ENCODE peak calls at places on chromosomes 5 and 9, in nine cellular contexts. A, W, C, K, G, I, J, P and E are unnamed samples.

GRCh38 chr9:76394023-76394895 is at the start of gene RFK:
- DNase-seq in K (peak), C (peak), J (peak), W (peak), I (peak), A (peak), P (peak), G (peak), E (peak)

GRCh38 chr9:34145165-34145564 is 18.7 kb upstream of the DCAF12 start:
- DNase-seq in K (no peak), W (peak), P (no peak), J (no peak), A (no peak), G (no peak), I (no peak), C (no peak), E (no peak)

GRCh38 chr5:167840736-167841135 is 450.7 kb upstream of the WWC1 start:
- DNase-seq in G (no peak), J (no peak), A (no peak), I (no peak), K (no peak), C (no peak), W (no peak), P (no peak), E (no peak)

GRCh38 chr5:59436364-59437158 is 457.0 kb downstream of the PDE4D start:
- DNase-seq in A (no peak), K (no peak), C (no peak), J (no peak), P (no peak), W (no peak), G (no peak), I (no peak), E (no peak)

GRCh38 chr5:150422758-150423157 is 10.0 kb upstream of the CD74 start:
- DNase-seq in C (no peak), P (no peak), J (no peak), W (no peak), A (no peak), G (no peak), K (no peak), I (no peak), E (no peak)

GRCh38 chr5:160171656-160172055 is 52.4 kb upstream of the PWWP2A start:
- DNase-seq in P (no peak), I (no peak), W (no peak), K (no peak), A (no peak), C (no peak), G (no peak), J (no peak), E (no peak)

GRCh38 chr5:435961-436640 is 6.9 kb upstream of the EXOC3 start:
- DNase-seq in I (no peak), C (peak), P (no peak), W (peak), K (peak), G (no peak), J (no peak), A (peak), E (no peak)

GRCh38 chr9:94787268-94787667 is 60.8 kb downstream of the AOPEP start:
- DNase-seq in G (no peak), W (no peak), J (no peak), P (no peak), I (no peak), A (no peak), K (no peak), C (no peak), E (no peak)

GRCh38 chr5:76022611-76023010 is 60.6 kb upstream of the SV2C start:
- DNase-seq in P (no peak), C (no peak), K (no peak), G (no peak), W (no peak), I (no peak), A (no peak), J (no peak), E (no peak)

GRCh38 chr5:62608529-62609511 is 30.2 kb downstream of the LRRC70 start:
- DNase-seq in I (no peak), C (no peak), W (no peak), K (no peak), G (no peak), A (no peak), P (no peak), J (no peak), E (no peak)

GRCh38 chr9:98304381-98304780 is 48.9 kb upstream of the TBC1D2 start:
- DNase-seq in K (no peak), P (no peak), C (no peak), J (no peak), G (no peak), A (no peak), W (no peak), I (no peak), E (no peak)

GRCh38 chr5:191036-191948 is at the start of gene LRRC14B:
- DNase-seq in J (peak), K (peak), C (no peak), G (no peak), W (no peak), A (peak), P (no peak), I (no peak), E (no peak)

GRCh38 chr5:141508808-141509611 is 20.1 kb downstream of the PCDHGC5 start:
- DNase-seq in I (no peak), A (no peak), J (no peak), G (no peak), K (no peak), C (peak), P (no peak), W (peak), E (no peak)

GRCh38 chr5:73460133-73460532 is 11.6 kb upstream of the FOXD1 start:
- DNase-seq in I (no peak), A (no peak), C (no peak), P (no peak), G (no peak), J (no peak), K (no peak), W (no peak), E (peak)

GRCh38 chr5:118336468-118336867 is 651.9 kb downstream of the DTWD2 start:
- DNase-seq in W (no peak), P (no peak), C (no peak), A (no peak), J (no peak), K (no peak), G (no peak), I (no peak), E (no peak)
- TF ChIP-seq POLR2AphosphoS5 in W (no peak), P (no peak), C (no peak), A (no peak), J (no peak), K (no peak), G (no peak), I (no peak), E (no peak)

DNA sequence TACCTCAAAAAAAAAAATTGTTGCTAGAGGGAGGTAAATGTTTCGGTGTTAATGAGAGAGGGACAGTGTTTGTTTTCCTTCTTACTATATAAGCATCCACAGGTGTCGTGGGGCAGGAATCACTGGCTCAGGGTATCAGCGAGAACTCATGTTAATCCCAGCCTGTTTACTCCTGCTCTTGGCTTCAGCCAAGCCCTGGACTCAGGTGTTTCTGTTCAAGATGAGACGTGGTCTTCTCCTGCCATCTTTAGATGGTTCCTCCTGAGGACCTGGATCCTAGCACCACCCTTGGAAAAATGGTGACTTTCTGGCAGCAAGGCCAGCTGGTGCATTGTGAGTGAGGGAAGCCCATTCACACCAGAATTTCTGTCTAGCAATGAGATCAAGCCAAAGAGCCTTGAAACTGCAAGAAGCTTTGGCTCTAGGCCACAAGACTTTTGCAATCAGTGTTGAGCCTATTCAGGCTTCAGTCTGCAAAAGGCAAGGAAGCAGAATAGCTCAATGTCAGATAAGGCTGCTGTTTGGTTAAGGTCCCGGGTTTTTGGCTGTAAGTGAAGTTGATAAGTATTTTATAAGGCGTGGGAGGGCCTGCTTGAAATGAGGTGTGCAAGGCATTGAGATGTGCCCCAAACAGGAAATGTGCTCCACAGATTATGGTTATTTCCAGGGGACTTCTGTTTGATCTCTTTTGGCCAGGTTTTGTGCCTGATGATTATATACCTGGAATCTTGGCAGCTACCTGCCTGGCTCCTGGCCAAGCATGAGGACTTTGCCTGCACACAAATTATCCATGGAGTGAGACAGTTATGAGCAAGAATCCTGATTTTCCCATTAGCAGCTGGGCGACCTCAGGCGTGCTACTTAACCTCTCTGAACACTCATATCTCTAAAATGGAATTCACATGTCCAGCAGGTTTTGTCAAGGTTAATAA is 99.8 kb downstream of the TENT4A start:
- DNase-seq in J (peak), I (no peak), A (no peak), W (no peak), C (no peak), P (no peak), G (no peak), K (no peak), E (no peak)
- TF ChIP-seq POLR2AphosphoS5 in J (peak), I (no peak), A (no peak), W (no peak), C (no peak), P (no peak), G (no peak), K (no peak), E (no peak)

DNA sequence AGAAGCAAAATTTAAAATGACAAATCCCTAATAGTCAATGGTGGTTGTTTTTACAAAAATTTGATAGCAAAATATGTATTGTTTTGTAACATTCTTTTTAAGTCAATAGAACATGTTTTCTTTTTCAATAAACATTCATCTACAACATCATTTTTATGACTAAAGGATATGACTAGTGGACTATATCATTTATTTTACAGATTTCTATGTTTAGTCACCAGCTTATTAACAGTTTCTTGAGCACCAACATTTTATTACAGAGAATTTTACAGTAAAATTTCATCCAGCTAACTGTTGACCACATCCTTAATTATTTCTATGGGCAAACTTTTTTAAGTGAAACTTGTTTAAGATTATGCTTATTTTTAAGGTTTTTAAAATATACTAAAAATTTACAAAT is 114.7 kb upstream of the IL7R start:
- DNase-seq in C (no peak), I (no peak), P (no peak), J (no peak), W (no peak), G (no peak), K (no peak), A (no peak), E (no peak)
- TF ChIP-seq POLR2AphosphoS5 in C (no peak), I (no peak), P (no peak), J (no peak), W (no peak), G (no peak), K (no peak), A (no peak), E (no peak)

GRCh38 chr9:134024828-134025605 is at the start of gene BRD3OS:
- DNase-seq in P (peak), K (peak), C (peak), A (peak), J (peak), G (peak), I (peak), W (peak), E (peak)
- TF ChIP-seq POLR2AphosphoS5 in P (no peak), K (peak), C (peak), A (peak), J (no peak), G (no peak), I (no peak), W (peak), E (no peak)

DNA sequence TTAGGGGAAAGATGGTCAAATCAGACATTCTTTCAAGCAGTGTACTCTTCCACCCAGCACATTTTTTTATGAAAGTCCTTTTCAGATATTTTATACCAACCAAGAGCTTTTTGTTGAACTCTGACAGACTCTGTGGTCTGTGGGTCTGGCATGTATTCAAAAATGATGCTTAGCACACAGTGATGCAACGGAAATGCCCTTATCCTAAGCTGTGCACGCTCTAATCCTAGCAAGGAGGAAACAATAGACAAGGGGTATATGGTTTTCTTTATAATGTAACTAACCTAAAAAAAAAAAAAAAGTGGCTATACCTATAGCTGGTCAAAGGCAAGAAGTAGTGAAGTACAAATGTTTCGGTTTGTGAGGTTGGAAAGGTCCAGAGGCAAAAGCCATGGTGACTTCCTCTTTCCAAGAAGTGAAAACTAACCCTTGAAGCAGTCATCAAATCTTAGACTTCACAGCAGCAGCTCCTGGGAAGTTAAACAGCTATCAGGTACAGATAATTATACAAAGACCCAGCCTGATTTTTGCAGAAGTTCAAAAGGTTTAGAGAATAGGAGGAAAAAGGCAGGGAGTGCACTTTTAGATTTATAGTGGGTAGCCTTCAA is 82.5 kb downstream of the SEMA6A start:
- DNase-seq in A (no peak), K (no peak), W (no peak), J (no peak), P (no peak), I (no peak), G (no peak), C (no peak), E (no peak)
- TF ChIP-seq POLR2AphosphoS5 in A (no peak), K (no peak), W (no peak), J (no peak), P (no peak), I (no peak), G (no peak), C (peak), E (no peak)

DNA sequence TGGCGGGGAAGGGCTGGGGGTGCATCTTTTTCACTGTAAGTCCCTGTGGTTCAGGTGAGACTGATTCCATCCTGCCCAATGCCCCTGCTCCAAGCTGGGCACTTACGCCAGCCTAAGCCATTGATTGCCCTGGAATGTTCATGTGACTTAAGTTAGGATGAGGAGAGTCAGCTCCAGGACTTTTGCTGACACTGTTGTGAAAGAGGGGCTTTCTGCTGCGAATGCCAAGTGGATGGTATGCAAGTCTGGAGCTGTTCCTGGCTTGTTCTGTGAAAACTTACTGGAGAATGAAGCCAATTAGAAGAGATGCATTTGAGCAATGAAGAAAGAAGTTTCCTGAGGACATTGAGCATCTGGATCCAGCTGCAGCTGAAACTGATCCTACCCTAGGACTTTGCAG is 61.2 kb upstream of the ZFR start:
- DNase-seq in P (no peak), G (no peak), I (no peak), J (no peak), A (no peak), C (no peak), W (no peak), K (no peak), E (no peak)
- TF ChIP-seq POLR2AphosphoS5 in P (no peak), G (no peak), I (no peak), J (no peak), A (peak), C (no peak), W (no peak), K (no peak), E (no peak)

GRCh38 chr9:101212661-101213060 is 172.1 kb downstream of the BAAT start:
- DNase-seq in K (no peak), I (no peak), P (no peak), C (no peak), G (no peak), J (no peak), A (no peak), W (no peak), E (no peak)
- TF ChIP-seq POLR2AphosphoS5 in K (no peak), I (no peak), P (no peak), C (no peak), G (no peak), J (no peak), A (no peak), W (no peak), E (no peak)